ENCODE peak calls at places on chromosomes 11 and 22, in seven cellular contexts. Z is fibroblast of lung, F is cardiac muscle cell, O is esophagus squamous epithelium, A is body of pancreas, Y is stomach, D is neuronal stem cell. S is an unnamed sample. For H3K9me3, the result is how much of the 10 kb centered on the place peaks cover.

GRCh38 chr11:5476184-5476819 is 12.2 kb upstream of the OR52D1 start:
- DNase-seq in Z (peak), F (peak), O (no peak), A (peak), Y (peak), D (peak), S (peak)

GRCh38 chr11:64245797-64246623 is 733 bp downstream of the PPP1R14B start:
- DNase-seq in Z (peak), F (no peak), O (no peak), A (peak), Y (peak), D (no peak), S (peak)

GRCh38 chr11:64406221-64406946 is 47.4 kb downstream of the RPS6KA4 start:
- DNase-seq in Z (peak), F (peak), O (no peak), A (peak), Y (no peak), D (no peak), S (peak)

GRCh38 chr11:14908214-14908880 is 16.3 kb upstream of the CYP2R1 start:
- DNase-seq in Z (peak), F (peak), O (no peak), A (peak), Y (no peak), D (no peak), S (peak)

GRCh38 chr11:114395776-114396175 is 4.5 kb downstream of the C11orf71 start:
- DNase-seq in Z (no peak), F (no peak), O (no peak), A (no peak), Y (no peak), D (no peak), S (peak)

GRCh38 chr11:8574798-8575197 is 19.2 kb downstream of the STK33 start:
- DNase-seq in Z (no peak), F (no peak), O (no peak), A (no peak), Y (no peak), D (no peak), S (no peak)

GRCh38 chr11:106070606-106071005 is 6.5 kb downstream of the KBTBD3 start:
- DNase-seq in Z (peak), F (no peak), O (no peak), A (no peak), Y (no peak), D (no peak), S (no peak)

GRCh38 chr11:133961890-133962289 is 5.1 kb upstream of the IGSF9B start:
- DNase-seq in Z (no peak), F (no peak), O (no peak), A (no peak), Y (no peak), D (no peak), S (no peak)

GRCh38 chr11:73141031-73141308 is 1.1 kb downstream of the FCHSD2 start:
- DNase-seq in Z (no peak), F (peak), O (no peak), A (no peak), Y (no peak), D (peak), S (peak)

GRCh38 chr11:7251836-7252682 is at the start of gene SYT9:
- DNase-seq in Z (peak), F (peak), O (no peak), A (peak), Y (peak), D (peak), S (no peak)

GRCh38 chr11:61756452-61757212 is 4.2 kb downstream of the MYRF start:
- DNase-seq in Z (peak), F (no peak), O (no peak), A (peak), Y (peak), D (no peak), S (peak)

GRCh38 chr11:35183526-35183925 is 44.6 kb downstream of the CD44 start:
- DNase-seq in Z (no peak), F (no peak), O (no peak), A (no peak), Y (no peak), D (no peak), S (no peak)

GRCh38 chr11:74720596-74721478 is 10.4 kb downstream of the CHRDL2 start:
- DNase-seq in Z (peak), F (no peak), O (no peak), A (peak), Y (peak), D (no peak), S (no peak)

GRCh38 chr11:79675081-79675480 is 234.3 kb upstream of the TENM4 start:
- DNase-seq in Z (no peak), F (no peak), O (no peak), A (no peak), Y (no peak), D (no peak), S (no peak)

GRCh38 chr11:134689886-134690285 is 277.8 kb upstream of the B3GAT1 start:
- DNase-seq in Z (no peak), F (no peak), O (no peak), A (no peak), Y (no peak), D (no peak), S (no peak)

GRCh38 chr11:73295259-73295995 is 12.6 kb upstream of the ARHGEF17 start:
- DNase-seq in Z (peak), F (peak), O (no peak), A (peak), Y (peak), D (peak), S (peak)

GRCh38 chr11:75246673-75247350 is 6.2 kb downstream of the TPBGL start:
- DNase-seq in Z (no peak), F (no peak), O (no peak), A (no peak), Y (no peak), D (no peak), S (peak)

GRCh38 chr11:57644748-57645715 is 4.7 kb downstream of the YPEL4 start:
- DNase-seq in Z (peak), F (peak), O (no peak), A (peak), Y (peak), D (peak), S (peak)

GRCh38 chr22:37561209-37562048 is 1.1 kb downstream of the CDC42EP1 start:
- DNase-seq in Z (peak), F (peak), O (peak), A (peak), Y (peak), D (peak), S (peak)

GRCh38 chr11:64319421-64319761 is 1.5 kb downstream of the PRDX5 start:
- DNase-seq in Z (no peak), F (no peak), O (no peak), A (no peak), Y (no peak), D (no peak), S (no peak)

GRCh38 chr11:47904048-47904447 is 55.9 kb upstream of the NUP160 start:
- DNase-seq in Z (no peak), F (no peak), O (no peak), A (no peak), Y (no peak), D (no peak), S (no peak)

GRCh38 chr11:70471254-70471653 is 72.9 kb downstream of the CTTN start:
- DNase-seq in Z (peak), F (peak), O (no peak), A (no peak), Y (no peak), D (peak), S (peak)

GRCh38 chr22:23782649-23783048 is 4.1 kb upstream of the SMARCB1 start:
- DNase-seq in Z (no peak), F (no peak), O (no peak), A (no peak), Y (no peak), D (no peak), S (no peak)

GRCh38 chr11:1924121-1924520 is 4.6 kb downstream of the TNNT3 start:
- DNase-seq in Z (no peak), F (no peak), O (no peak), A (no peak), Y (no peak), D (no peak), S (no peak)

GRCh38 chr11:1920909-1921575 is 1.5 kb downstream of the TNNT3 start:
- DNase-seq in Z (no peak), F (no peak), O (no peak), A (no peak), Y (no peak), D (no peak), S (no peak)

GRCh38 chr11:1921576-1922141 is 2.2 kb downstream of the TNNT3 start:
- DNase-seq in Z (peak), F (no peak), O (no peak), A (no peak), Y (no peak), D (no peak), S (no peak)

GRCh38 chr11:1923201-1923956 is 3.9 kb downstream of the TNNT3 start:
- DNase-seq in Z (no peak), F (no peak), O (no peak), A (no peak), Y (no peak), D (no peak), S (no peak)

GRCh38 chr11:1922411-1923113 is 3.1 kb downstream of the TNNT3 start:
- DNase-seq in Z (no peak), F (no peak), O (no peak), A (no peak), Y (no peak), D (no peak), S (no peak)
- H3K9me3 ChIP-seq in Z (under half), F (under half), O (under half), A (under half), Y (under half), D (under half), S (under half)

DNA sequence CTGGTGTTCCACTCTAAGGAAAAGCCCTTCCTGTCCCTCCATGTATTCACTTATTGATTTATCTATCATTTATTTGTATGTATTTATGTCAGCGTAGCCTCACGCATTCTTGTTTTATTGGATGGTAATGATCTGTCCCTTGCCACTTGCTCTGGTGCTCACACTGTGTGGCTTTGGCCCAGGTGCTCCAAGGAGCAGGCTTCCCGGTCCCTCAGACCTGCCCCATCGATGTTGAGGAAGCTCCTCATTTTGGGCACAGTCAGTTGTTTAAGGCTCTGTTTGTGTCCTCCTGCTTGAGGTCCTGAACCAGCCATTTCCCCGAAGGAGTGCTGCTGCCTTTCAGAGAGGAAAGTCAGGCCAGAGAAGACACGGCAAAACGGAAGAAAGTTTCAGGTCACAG is 1485.4 kb downstream of the TBC1D22A start:
- DNase-seq in Z (no peak), F (no peak), O (no peak), A (no peak), Y (no peak), D (no peak), S (no peak)
- H3K9me3 ChIP-seq in Z (under half), F (under half), O (under half), A (under half), Y (under half), D (under half), S (under half)

GRCh38 chr11:65932558-65932919 is 12.7 kb upstream of the TSGA10IP start:
- DNase-seq in Z (peak), F (peak), O (no peak), A (no peak), Y (no peak), D (no peak), S (no peak)

GRCh38 chr11:65927904-65928397 is 8.7 kb downstream of the DRAP1 start:
- DNase-seq in Z (peak), F (no peak), O (no peak), A (peak), Y (peak), D (no peak), S (no peak)

GRCh38 chr11:65931773-65932557 is 12.7 kb downstream of the DRAP1 start:
- DNase-seq in Z (no peak), F (no peak), O (no peak), A (no peak), Y (no peak), D (no peak), S (no peak)

GRCh38 chr11:65925397-65925796 is 6.2 kb downstream of the DRAP1 start:
- DNase-seq in Z (no peak), F (no peak), O (no peak), A (no peak), Y (no peak), D (no peak), S (no peak)

GRCh38 chr11:65928667-65929066 is 9.4 kb downstream of the DRAP1 start:
- DNase-seq in Z (no peak), F (no peak), O (no peak), A (no peak), Y (no peak), D (no peak), S (no peak)
- H3K9me3 ChIP-seq in Z (under half), F (under half), O (under half), A (under half), Y (under half), D (under half), S (under half)

DNA sequence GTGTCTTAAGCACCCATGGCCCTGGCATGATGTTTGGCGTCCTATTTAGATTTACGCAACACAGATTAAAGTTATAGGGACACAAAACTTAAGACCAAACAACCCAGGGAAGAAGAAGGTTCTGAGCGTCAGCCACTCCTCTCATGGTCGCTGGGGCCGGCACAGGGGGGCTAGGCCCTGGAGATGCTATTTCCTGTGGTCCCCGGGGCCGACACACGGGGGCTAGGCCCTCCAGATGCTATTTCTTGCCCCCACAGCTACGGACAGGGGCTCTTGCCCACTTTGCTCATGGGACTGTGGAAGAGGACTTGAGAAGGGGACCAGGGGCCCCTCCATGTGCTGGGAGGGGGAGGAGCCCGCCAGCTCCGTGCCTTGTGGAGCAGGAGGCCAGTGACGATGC is 711.2 kb downstream of the BRD1 start:
- DNase-seq in Z (no peak), F (no peak), O (no peak), A (no peak), Y (no peak), D (no peak), S (no peak)
- H3K9me3 ChIP-seq in Z (under half), F (under half), O (under half), A (under half), Y (under half), D (under half), S (under half)